ENCODE peak calls at places on chromosomes 5 and 9, in nine cellular contexts. U is GM04503; R is posterior cingulate gyrus; W is anterior cingulate cortex; F is stimulated activated CD8-positive, alpha-beta memory T cell treated with anti-CD3 and anti-CD28 coated beads, Interleukin-15, amount 100 ng/mL, for 48 hours; Z is WTC11; O is activated CD4-positive, alpha-beta T cell treated with anti-CD3 and anti-CD28 coated beads for 36 hours; K is stimulated activated CD4-positive, alpha-beta T cell treated with anti-CD3 and anti-CD28 coated beads, Interleukin-2, amount 100 ng/mL, for 24 hours; T is nucleus accumbens. A is an unnamed sample.

GRCh38 chr5:149011084-149011483 is 51.8 kb downstream of the SH3TC2 start:
- DNase-seq in O (no peak), K (no peak), R (peak; percentile 15), U (no peak), T (no peak), Z (no peak), W (no peak), F (no peak), A (no peak)

GRCh38 chr9:72906810-72907209 is 46.0 kb downstream of the ALDH1A1 start:
- DNase-seq in F (no peak), T (no peak), O (no peak), W (no peak), R (no peak), Z (no peak), U (no peak), K (no peak), A (no peak)

GRCh38 chr5:124124711-124125229 is 612.8 kb downstream of the CSNK1G3 start:
- DNase-seq in R (no peak), K (no peak), W (no peak), T (no peak), F (no peak), U (no peak), Z (no peak), O (no peak), A (no peak)

GRCh38 chr5:17218353-17219005 is 1.0 kb downstream of the BASP1 start:
- DNase-seq in K (no peak), Z (peak; percentile 31), F (no peak), T (no peak), U (no peak), R (peak; percentile 34), W (no peak), O (peak; percentile 10), A (no peak)

GRCh38 chr5:95808686-95809413 is 13.7 kb downstream of the GLRX start:
- DNase-seq in W (no peak), O (peak; percentile 87), U (peak; percentile 41), R (peak; percentile 39), Z (no peak), F (peak; percentile 61), T (peak; percentile 19), K (peak; percentile 66), A (peak; percentile 66)

GRCh38 chr9:109476781-109477268 is 21.3 kb downstream of the PTPN3 start:
- DNase-seq in K (no peak), U (no peak), Z (no peak), R (no peak), W (no peak), O (peak; percentile 19), F (no peak), T (no peak), A (no peak)

GRCh38 chr9:137275203-137275936 is 2.2 kb upstream of the TOR4A start:
- DNase-seq in T (no peak), F (no peak), K (no peak), Z (no peak), U (no peak), R (no peak), W (no peak), O (no peak), A (no peak)

GRCh38 chr9:36132081-36132480 is 4.5 kb upstream of the GLIPR2 start:
- DNase-seq in K (no peak), T (no peak), U (no peak), O (no peak), R (no peak), F (no peak), W (no peak), Z (no peak), A (no peak)

A was measured in stimulated activated effector memory CD8-positive, alpha-beta T cell treated with anti-CD3 and anti-CD28 coated beads, Interleukin-12 subunit alpha, Interleukin-12 subunit beta, amount 100 ng/mL, for 72 hours.